ENCODE peak calls at places on chromosomes 16 and 17, in four cellular contexts. M, Y, S and W are unnamed samples.

GRCh38 chr16:78126662-78127061 is 27.2 kb downstream of the WWOX start:
- DNase-seq in M (no peak), Y (no peak), S (no peak), W (no peak)

GRCh38 chr17:58595194-58595792 is 80.9 kb upstream of the MTMR4 start:
- DNase-seq in S (no peak), M (no peak), Y (no peak), W (no peak)

GRCh38 chr17:68449021-68449739 is 8.1 kb downstream of the WIPI1 start:
- DNase-seq in Y (no peak), S (no peak), M (no peak), W (no peak)

GRCh38 chr17:20948984-20949777 is 93.6 kb downstream of the USP22 start:
- DNase-seq in Y (no peak), M (no peak), S (no peak), W (no peak)

GRCh38 chr17:65374966-65375365 is 186.5 kb downstream of the AXIN2 start:
- DNase-seq in M (no peak), Y (no peak), S (no peak), W (no peak)

GRCh38 chr17:2710804-2711607 is 558 bp downstream of the CLUH start:
- DNase-seq in Y (no peak), S (no peak), M (peak), W (peak)

GRCh38 chr17:27817731-27818130 is 17.4 kb upstream of the NOS2 start:
- DNase-seq in S (no peak), Y (no peak), M (no peak), W (no peak)

GRCh38 chr16:73319747-73320146 is 271.8 kb upstream of the ZFHX3 start:
- DNase-seq in Y (no peak), S (no peak), M (no peak), W (no peak)

GRCh38 chr16:70577256-70577698 is 53.7 kb downstream of the SF3B3 start:
- DNase-seq in Y (peak), M (no peak), S (no peak), W (peak)

GRCh38 chr17:83053779-83054451 is 25.5 kb upstream of the METRNL start:
- DNase-seq in Y (no peak), M (peak), S (peak), W (peak)

GRCh38 chr17:41061969-41062368 is 2.1 kb upstream of the KRTAP2-3 start:
- DNase-seq in M (no peak), Y (peak), S (no peak), W (no peak)

GRCh38 chr17:39739885-39740356 is 2.2 kb downstream of the GRB7 start:
- DNase-seq in Y (no peak), S (no peak), M (no peak), W (no peak)

GRCh38 chr17:42275527-42276358 is 448 bp downstream of the STAT5B start:
- DNase-seq in S (no peak), M (peak), Y (no peak), W (peak)

GRCh38 chr16:69166221-69166833 is 20.6 kb upstream of the SNTB2 start:
- DNase-seq in M (no peak), Y (peak), S (no peak), W (no peak)

GRCh38 chr17:73191443-73192218 is 1.2 kb upstream of the COG1 start:
- DNase-seq in M (peak), S (peak), Y (peak), W (peak)

GRCh38 chr17:57337390-57337789 is 81.1 kb downstream of the MSI2 start:
- DNase-seq in S (no peak), Y (no peak), M (no peak), W (no peak)

GRCh38 chr16:8682551-8683259 is 8.3 kb downstream of the ABAT start:
- DNase-seq in Y (no peak), S (no peak), M (no peak), W (no peak)

GRCh38 chr17:13957636-13958035 is 111.7 kb upstream of the COX10 start:
- DNase-seq in Y (peak), M (no peak), S (no peak), W (no peak)

GRCh38 chr17:11944587-11944986 is 52.7 kb downstream of the ZNF18 start:
- DNase-seq in S (no peak), Y (no peak), M (no peak), W (no peak)

GRCh38 chr17:75877752-75878173 is 618 bp downstream of the TRIM47 start:
- DNase-seq in S (peak), Y (peak), M (peak), W (peak)

GRCh38 chr16:85279874-85280545 is 167.7 kb upstream of the CIBAR2 start:
- DNase-seq in M (no peak), Y (no peak), S (peak), W (no peak)

GRCh38 chr16:28590384-28591340 is 6.2 kb downstream of the SULT1A2 start:
- DNase-seq in Y (no peak), S (no peak), M (no peak), W (peak)

DNA sequence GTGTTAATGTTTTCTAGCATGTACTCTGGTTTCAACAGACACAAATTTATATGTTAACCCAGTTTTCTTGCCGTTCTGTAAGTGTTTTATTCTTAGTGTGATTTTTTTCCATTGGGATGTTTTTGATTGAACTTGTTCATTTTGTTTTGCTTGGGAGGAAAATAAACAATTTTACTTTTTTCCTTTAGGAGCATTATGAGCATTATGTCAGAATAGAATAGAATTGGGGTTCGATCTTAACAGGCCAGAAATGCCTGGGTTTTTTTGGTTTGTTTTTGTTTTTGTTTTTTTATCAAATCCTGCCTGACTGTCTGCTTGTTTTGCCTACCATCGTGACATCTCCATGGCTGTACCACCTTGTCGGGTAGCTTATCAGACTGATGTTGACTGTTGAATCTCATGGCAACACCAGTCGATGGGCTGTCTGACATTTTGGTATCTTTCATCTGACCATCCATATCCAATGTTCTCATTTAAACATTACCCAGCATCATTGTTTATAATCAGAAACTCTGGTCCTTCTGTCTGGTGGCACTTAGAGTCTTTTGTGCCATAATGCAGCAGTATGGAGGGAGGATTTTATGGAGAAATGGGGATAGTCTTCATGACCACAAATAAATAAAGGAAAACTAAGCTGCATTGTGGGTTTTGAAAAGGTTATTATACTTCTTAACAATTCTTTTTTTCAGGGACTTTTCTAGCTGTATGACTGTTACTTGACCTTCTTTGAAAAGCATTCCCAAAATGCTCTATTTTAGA is 51.7 kb downstream of the TUBD1 start:
- DNase-seq in S (no peak), Y (no peak), M (no peak), W (no peak)
- H3K4me3 ChIP-seq in S (peak), Y (peak), M (peak), W (peak)

GRCh38 chr17:82013341-82013740 is 9.3 kb downstream of the CENPX start:
- DNase-seq in S (peak), Y (no peak), M (no peak), W (peak)
- H3K4me3 ChIP-seq in S (no peak), Y (no peak), M (no peak), W (no peak)

GRCh38 chr17:50199651-50200446 is 1.6 kb downstream of the COL1A1 start:
- DNase-seq in Y (peak), M (peak), S (peak), W (peak)
- H3K4me3 ChIP-seq in Y (peak), M (peak), S (peak), W (peak)

GRCh38 chr16:10879681-10880589 is 2.9 kb downstream of the CIITA start:
- DNase-seq in Y (no peak), S (no peak), M (no peak), W (peak)

GRCh38 chr16:10876799-10877341 is at the start of gene CIITA:
- DNase-seq in S (peak), M (peak), Y (peak), W (peak)

GRCh38 chr16:10878644-10879498 is 1.9 kb downstream of the CIITA start:
- DNase-seq in Y (peak), S (peak), M (no peak), W (peak)

GRCh38 chr16:10877472-10877946 is 507 bp downstream of the CIITA start:
- DNase-seq in Y (no peak), M (no peak), S (no peak), W (no peak)

DNA sequence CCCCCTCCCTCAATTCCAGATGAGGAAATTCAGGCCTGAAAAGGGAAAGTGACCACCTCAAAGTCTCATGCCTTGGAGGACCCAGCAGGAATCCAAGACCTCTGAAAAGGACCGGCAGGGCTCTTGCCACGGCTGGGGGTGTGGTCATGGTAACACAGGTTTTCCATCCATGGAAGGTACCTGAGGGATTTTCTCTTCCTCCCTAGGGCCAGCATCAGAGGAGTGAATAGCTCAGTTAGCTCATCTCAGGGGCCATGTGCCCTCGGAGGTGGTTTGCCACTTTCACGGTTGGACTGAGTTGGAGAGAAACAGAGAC is 1.3 kb downstream of the CIITA start:
- DNase-seq in M (no peak), Y (no peak), S (no peak), W (no peak)
- H3K4me3 ChIP-seq in M (peak), Y (peak), S (peak), W (no peak)

GRCh38 chr16:31331807-31332301 is 23.1 kb upstream of the ITGAX start:
- DNase-seq in M (no peak), Y (no peak), S (no peak), W (no peak)
- H3K4me3 ChIP-seq in M (peak), Y (no peak), S (no peak), W (no peak)

DNA sequence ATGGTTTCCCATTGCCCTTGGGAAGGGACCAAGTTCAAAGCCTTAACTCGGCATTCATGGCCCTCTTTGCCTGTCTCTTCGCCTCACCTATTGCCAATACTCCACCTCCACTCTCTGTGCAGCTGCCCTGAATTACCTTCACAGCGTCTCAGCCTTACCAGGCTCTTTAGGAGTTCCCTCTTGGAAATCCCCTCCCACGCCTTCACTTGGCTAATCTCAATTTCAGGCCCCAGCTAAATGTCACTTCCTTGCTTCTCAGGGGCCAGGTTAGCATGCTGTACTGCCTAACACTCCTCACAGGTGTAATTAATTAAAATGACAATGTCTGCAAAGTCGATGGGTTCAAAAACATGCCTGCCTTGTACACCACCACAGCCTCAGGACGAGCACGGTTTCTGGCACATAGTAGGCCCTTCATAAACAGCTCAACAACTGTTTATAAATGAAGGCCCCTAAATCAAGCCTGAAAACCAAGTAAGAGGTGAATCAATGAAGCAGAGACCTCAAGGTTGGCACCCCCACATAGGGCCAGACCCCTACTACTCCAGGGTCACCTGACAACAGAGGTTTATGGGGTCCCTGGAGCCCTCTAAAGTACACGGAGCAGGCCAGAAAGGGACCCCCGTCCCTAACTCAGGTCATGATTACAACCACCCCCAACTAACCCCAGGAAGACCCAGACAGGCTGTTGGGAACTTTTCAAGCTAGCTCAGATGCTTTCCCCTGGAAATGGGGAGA is 11.2 kb upstream of the EEF2K start:
- DNase-seq in Y (no peak), S (no peak), M (peak), W (no peak)
- H3K4me3 ChIP-seq in Y (no peak), S (no peak), M (peak), W (no peak)

DNA sequence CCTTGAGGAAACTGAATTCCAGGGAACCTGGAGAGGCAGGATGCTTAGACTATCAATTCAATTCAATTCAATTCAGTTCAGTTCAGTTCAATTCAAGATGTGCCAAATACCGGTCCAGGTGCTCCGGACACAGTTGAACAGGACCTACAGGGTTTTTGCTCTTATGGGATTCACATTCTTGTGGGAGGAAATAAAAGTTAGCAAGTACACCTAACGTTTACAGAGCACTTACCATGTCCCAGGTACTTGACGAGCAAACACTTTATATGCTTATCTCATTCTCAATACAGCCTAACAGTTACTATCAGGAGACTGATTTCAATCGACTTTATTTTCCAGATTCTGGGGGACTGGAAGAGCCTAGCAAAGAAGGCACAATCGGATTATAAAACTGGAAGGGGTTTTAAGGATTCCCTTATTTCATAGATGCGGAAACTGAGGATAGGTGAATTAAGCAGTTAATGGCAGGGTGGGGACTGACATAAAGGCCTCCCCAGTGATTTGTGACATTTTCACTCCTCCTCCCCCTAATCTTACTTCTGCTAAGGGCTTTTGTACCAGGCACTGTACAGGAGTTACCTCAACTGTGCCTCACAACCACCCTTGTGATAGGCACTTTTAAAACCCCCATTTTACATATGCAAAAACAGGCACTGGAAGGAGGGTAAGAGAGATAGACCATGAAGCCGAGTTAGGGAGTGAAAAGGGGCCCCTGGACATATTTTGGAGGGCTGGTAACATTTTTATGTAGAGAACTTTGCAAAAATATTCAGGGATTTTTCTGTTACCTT is 666 bp upstream of the GDE1 start:
- DNase-seq in S (no peak), Y (no peak), M (no peak), W (no peak)
- H3K4me3 ChIP-seq in S (peak), Y (no peak), M (peak), W (no peak)

GRCh38 chr16:89565506-89566372 is 5.3 kb downstream of the RPL13 start:
- DNase-seq in S (peak), Y (peak), M (peak), W (no peak)
- H3K4me3 ChIP-seq in S (peak), Y (peak), M (peak), W (no peak)

GRCh38 chr17:77455878-77456234 is 315.1 kb downstream of the SEC14L1 start:
- DNase-seq in Y (no peak), S (no peak), M (no peak), W (no peak)
- H3K4me3 ChIP-seq in Y (no peak), S (peak), M (peak), W (no peak)